ENCODE peak calls at places on chromosomes 16 and 17, in five cellular contexts. I, G, D, O and H are unnamed samples.

GRCh38 chr17:29162082-29162908 is 17.9 kb downstream of the MYO18A start:
- DNase-seq in I (no peak), G (no peak), D (no peak), O (no peak), H (no peak)

GRCh38 chr16:55835578-55835977 is 2.7 kb upstream of the CES1 start:
- DNase-seq in I (no peak), G (no peak), D (no peak), O (no peak), H (no peak)

GRCh38 chr17:32536736-32537646 is 50.2 kb downstream of the CDK5R1 start:
- DNase-seq in I (peak; percentile 88), G (no peak), D (no peak), O (peak; percentile 9), H (no peak)

GRCh38 chr16:50160495-50161164 is 7.5 kb downstream of the TENT4B start:
- DNase-seq in I (no peak), G (no peak), D (no peak), O (peak; percentile 65), H (no peak)

GRCh38 chr16:3465911-3466584 is 22.6 kb downstream of the NAA60 start:
- DNase-seq in I (no peak), G (no peak), D (no peak), O (no peak), H (no peak)

GRCh38 chr17:10429416-10430045 is 7.8 kb upstream of the MYH8 start:
- DNase-seq in I (peak; percentile 66), G (no peak), D (no peak), O (no peak), H (no peak)

GRCh38 chr16:8694795-8695194 is 20.4 kb downstream of the ABAT start:
- DNase-seq in I (no peak), G (no peak), D (no peak), O (no peak), H (no peak)

GRCh38 chr16:66878067-66878466 is 2.2 kb upstream of the PDP2 start:
- DNase-seq in I (peak; percentile 26), G (no peak), D (no peak), O (no peak), H (no peak)

GRCh38 chr16:86457621-86458456 is 52.5 kb upstream of the FOXF1 start:
- DNase-seq in I (peak; percentile 95), G (no peak), D (no peak), O (no peak), H (no peak)

GRCh38 chr17:77802811-77803220 is 155.7 kb upstream of the TNRC6C start:
- DNase-seq in I (peak; percentile 37), G (peak; percentile 66), D (no peak), O (peak; percentile 15), H (peak; percentile 72)

GRCh38 chr17:65535777-65536572 is 25.5 kb downstream of the AXIN2 start:
- DNase-seq in I (no peak), G (no peak), D (no peak), O (peak; percentile 33), H (no peak)

GRCh38 chr17:49209061-49209571 is 1.3 kb downstream of the GNGT2 start:
- DNase-seq in I (no peak), G (no peak), D (no peak), O (no peak), H (no peak)

GRCh38 chr16:63372283-63372682 is 1336.0 kb upstream of the CDH8 start:
- DNase-seq in I (no peak), G (no peak), D (no peak), O (no peak), H (no peak)

GRCh38 chr17:57286372-57287105 is 30.2 kb downstream of the MSI2 start:
- DNase-seq in I (no peak), G (peak; percentile 77), D (no peak), O (peak; percentile 82), H (no peak)

GRCh38 chr16:21161211-21161610 is 2.7 kb downstream of the LDAF1 start:
- DNase-seq in I (no peak), G (no peak), D (no peak), O (no peak), H (no peak)

GRCh38 chr16:47196457-47196856 is 52.7 kb upstream of the NETO2 start:
- DNase-seq in I (no peak), G (no peak), D (no peak), O (no peak), H (peak; percentile 46)

GRCh38 chr16:64926476-64926875 is 195.4 kb downstream of the CDH11 start:
- DNase-seq in I (no peak), G (no peak), D (no peak), O (no peak), H (no peak)

GRCh38 chr17:79664925-79665738 is 54.3 kb upstream of the RBFOX3 start:
- DNase-seq in I (no peak), G (no peak), D (no peak), O (peak; percentile 43), H (peak; percentile 82)

GRCh38 chr17:55314061-55314783 is 49.5 kb downstream of the HLF start:
- DNase-seq in I (no peak), G (no peak), D (no peak), O (no peak), H (no peak)

GRCh38 chr17:2547176-2547575 is 35.5 kb upstream of the METTL16 start:
- DNase-seq in I (no peak), G (no peak), D (no peak), O (peak; percentile 33), H (no peak)

GRCh38 chr17:74244128-74244527 is 29.9 kb upstream of the DNAI2 start:
- DNase-seq in I (no peak), G (no peak), D (no peak), O (no peak), H (no peak)

GRCh38 chr17:44587339-44587738 is 30.1 kb downstream of the FZD2 start:
- DNase-seq in I (peak; percentile 97), G (no peak), D (no peak), O (peak; percentile 92), H (peak; percentile 78)

GRCh38 chr17:79804856-79805696 is 8.2 kb upstream of the CBX8 start:
- DNase-seq in I (no peak), G (no peak), D (no peak), O (no peak), H (no peak)

GRCh38 chr17:8830141-8830540 is 31.0 kb upstream of the MFSD6L start:
- DNase-seq in I (no peak), G (no peak), D (no peak), O (no peak), H (no peak)

GRCh38 chr16:75208861-75209505 is 2.0 kb upstream of the CTRB2 start:
- DNase-seq in I (no peak), G (no peak), D (no peak), O (peak; percentile 98), H (no peak)

GRCh38 chr17:57957120-57957850 is 2.1 kb upstream of the CUEDC1 start:
- DNase-seq in I (no peak), G (no peak), D (no peak), O (no peak), H (peak; percentile 34)

GRCh38 chr17:77889135-77889505 is 69.4 kb upstream of the TNRC6C start:
- DNase-seq in I (no peak), G (no peak), D (no peak), O (no peak), H (no peak)

DNA sequence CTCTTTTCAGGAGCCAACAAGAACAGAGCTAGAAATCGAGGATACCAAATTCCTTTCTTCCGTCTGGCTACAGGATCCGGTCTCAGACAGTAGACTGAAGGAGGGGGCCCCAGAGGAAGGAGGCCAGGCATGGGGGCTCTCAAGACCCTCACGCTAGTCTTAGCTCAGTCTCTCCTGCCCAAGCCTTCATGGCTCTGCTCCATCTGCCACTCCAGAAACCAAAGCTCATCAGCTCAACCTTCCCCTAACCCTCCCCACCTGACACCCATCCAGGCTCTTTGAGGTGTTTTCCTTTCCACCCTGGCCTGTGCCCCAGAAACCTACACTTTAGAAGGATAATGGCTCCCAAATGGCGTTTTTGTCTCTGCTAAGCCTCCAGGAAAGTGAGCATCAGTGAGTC is 6.2 kb upstream of the TMEM92 start:
- DNase-seq in I (no peak), G (no peak), D (no peak), O (no peak), H (peak; percentile 14)
- H2BK5ac ChIP-seq in I (no peak overlapping the region), G (no peak overlapping the region), D (no peak overlapping the region), O (no peak overlapping the region), H (no peak overlapping the region)

GRCh38 chr17:50834126-50834785 is 1.1 kb upstream of the WFIKKN2 start:
- DNase-seq in I (no peak), G (no peak), D (no peak), O (no peak), H (peak; percentile 31)
- H2BK12ac ChIP-seq in I (no peak overlapping the region), G (no peak overlapping the region), D (peak overlapping the region; percentile 77), O (peak overlapping the region; percentile 2), H (no peak overlapping the region)

GRCh38 chr17:64386412-64387144 is 4.1 kb downstream of the PECAM1 start:
- DNase-seq in I (no peak), G (no peak), D (no peak), O (no peak), H (no peak)
- H2BK5ac ChIP-seq in I (no peak overlapping the region), G (peak overlapping the region; percentile 43), D (no peak overlapping the region), O (no peak overlapping the region), H (no peak overlapping the region)

DNA sequence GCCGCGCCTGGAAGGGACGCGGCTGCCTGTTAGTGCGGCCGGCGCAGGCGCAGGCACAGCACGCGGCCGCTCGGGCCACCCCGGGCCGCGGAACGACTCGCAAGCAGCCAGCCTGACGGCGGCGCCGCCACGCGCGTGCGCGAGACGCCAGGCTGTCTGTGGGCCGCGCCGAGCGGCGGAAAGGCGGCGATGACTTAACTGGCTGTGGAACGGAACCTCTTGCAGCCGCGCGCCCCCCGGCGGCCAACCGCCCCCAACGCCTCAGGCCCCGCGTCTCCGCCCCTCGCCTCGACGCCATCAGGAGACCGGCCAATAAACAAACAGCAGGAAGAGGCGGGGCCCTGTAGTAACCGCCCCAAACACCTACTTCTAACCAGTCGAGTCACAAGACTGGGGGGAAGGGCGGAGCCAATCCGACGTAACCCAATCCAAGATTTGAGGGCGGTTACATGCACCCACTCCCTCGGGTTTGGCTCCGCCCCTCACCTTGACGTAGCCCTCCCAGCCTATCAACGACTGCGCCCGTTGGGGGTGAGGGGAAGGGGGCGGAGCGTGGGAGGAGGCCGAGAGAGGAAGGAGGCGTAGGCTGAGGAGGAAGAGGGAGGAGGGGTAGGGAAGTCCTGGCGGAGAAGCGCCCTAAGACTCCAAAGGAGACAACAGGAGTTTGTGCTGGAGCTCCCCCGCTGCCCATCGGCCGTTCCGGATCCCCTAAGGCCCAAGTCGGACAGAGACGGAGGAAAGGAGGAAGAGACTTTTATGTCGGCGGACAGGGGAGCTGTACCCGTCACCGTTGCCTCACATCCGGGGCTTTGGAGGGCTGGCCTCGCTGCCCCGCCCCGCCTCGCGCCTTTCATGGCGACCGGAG is at the start of gene FBRS:
- DNase-seq in I (peak; percentile 100), G (peak; percentile 100), D (peak; percentile 100), O (peak; percentile 100), H (peak; percentile 100)
- H2BK12ac ChIP-seq in I (no peak within 1 kb of the TSS), G (no peak within 1 kb of the TSS), D (peak within 1 kb of the TSS; percentile 95), O (no peak within 1 kb of the TSS), H (no peak within 1 kb of the TSS)